ENCODE peak calls at places on chromosome 10, in four cellular contexts. X, I, B and G are unnamed samples.

GRCh38 chr10:90136731-90137316 is 435.4 kb downstream of the KIF20B start:
- DNase-seq in X (peak; percentile 32), I (no peak), B (no peak), G (no peak)

GRCh38 chr10:103855424-103855823 is at the start of gene SH3PXD2A:
- DNase-seq in X (peak; percentile 46), I (peak; percentile 73), B (peak; percentile 19), G (no peak)

GRCh38 chr10:127921075-127921750 is 14.3 kb downstream of the PTPRE start:
- DNase-seq in X (no peak), I (peak; percentile 21), B (no peak), G (peak; percentile 75)

GRCh38 chr10:52632591-52632990 is 140.0 kb downstream of the MBL2 start:
- DNase-seq in X (no peak), I (no peak), B (no peak), G (no peak)

GRCh38 chr10:45464958-45465567 is 91.0 kb downstream of the ALOX5 start:
- DNase-seq in X (peak; percentile 47), I (no peak), B (peak; percentile 43), G (peak; percentile 91)

GRCh38 chr10:45368181-45368580 is 5.8 kb upstream of the ALOX5 start:
- DNase-seq in X (no peak), I (no peak), B (no peak), G (no peak)

GRCh38 chr10:110006358-110007170 is 1.2 kb upstream of the ADD3 start:
- DNase-seq in X (peak; percentile 82), I (peak; percentile 84), B (peak; percentile 21), G (peak; percentile 82)

GRCh38 chr10:122163182-122164027 is 107.7 kb upstream of the BTBD16 start:
- DNase-seq in X (peak; percentile 55), I (no peak), B (no peak), G (no peak)

GRCh38 chr10:86376852-86377796 is 10.5 kb upstream of the GRID1 start:
- DNase-seq in X (peak; percentile 34), I (peak; percentile 82), B (peak; percentile 45), G (peak; percentile 96)

GRCh38 chr10:124532106-124532641 is 70.6 kb downstream of the LHPP start:
- DNase-seq in X (no peak), I (no peak), B (peak; percentile 39), G (no peak)

GRCh38 chr10:115939101-115939815 is 333.7 kb downstream of the GFRA1 start:
- DNase-seq in X (no peak), I (no peak), B (no peak), G (no peak)

DNA sequence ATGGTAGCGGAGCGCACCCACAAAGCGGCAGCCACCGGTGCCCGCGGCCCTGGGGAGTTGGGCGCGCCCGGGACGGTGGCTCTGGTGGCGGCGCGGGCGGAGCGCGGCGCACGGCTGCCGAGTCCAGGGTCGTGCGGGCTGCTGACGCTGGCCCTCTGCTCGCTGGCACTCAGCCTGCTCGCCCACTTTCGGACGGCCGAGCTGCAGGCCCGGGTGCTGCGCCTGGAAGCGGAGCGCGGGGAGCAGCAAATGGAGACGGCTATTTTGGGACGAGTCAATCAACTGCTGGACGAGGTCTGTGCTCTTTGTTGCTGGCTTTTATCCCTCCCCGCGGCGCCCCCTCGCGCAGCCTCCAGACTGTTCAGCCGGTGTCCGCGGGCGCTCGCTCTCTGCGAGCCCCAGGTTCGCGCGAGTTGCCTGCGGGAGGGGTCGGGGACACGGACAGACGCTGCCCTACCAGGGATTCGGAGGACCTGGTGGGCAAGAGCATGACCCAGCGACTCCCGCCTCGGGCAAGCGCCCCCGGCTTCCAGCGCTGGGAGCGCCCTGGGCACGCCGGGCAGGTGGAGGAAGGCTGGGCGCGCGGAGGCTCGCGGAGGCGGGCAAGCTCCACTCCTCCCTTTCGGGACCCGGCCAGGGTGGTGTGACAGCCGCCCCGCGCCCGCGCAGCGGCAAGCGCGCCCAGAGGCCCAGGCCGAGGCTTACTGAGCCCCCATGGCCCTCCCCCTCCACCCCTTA is 887 bp downstream of the COL13A1 start:
- DNase-seq in X (peak; percentile 69), I (no peak), B (no peak), G (no peak)
- TF ChIP-seq CTCF in X (peak; percentile 9), I (no peak), B (no peak), G (peak; percentile 42)

DNA sequence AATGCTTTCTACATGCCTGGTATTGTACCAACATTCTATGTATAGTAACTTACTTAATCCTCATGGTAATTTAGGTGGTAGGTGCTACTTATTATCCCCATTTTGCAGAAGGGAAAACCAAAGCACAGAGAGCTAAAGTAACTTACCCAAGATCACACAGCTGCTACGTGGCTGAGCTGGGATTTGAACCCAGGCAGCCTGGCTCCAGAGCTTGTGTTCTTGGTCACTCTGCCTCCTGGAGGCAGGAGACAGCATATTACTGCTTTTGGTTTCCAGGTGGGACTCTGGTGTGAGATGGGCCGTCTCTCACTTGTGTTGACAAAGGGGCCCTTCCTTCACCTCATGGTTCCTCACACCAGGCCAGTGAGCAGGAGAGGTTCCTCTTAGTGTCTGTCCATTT is 79.8 kb upstream of the PPIF start:
- DNase-seq in X (no peak), I (no peak), B (no peak), G (no peak)
- TF ChIP-seq CTCF in X (no peak), I (no peak), B (no peak), G (peak; percentile 13)

GRCh38 chr10:133039823-133040704 is 47.7 kb upstream of the ADGRA1 start:
- DNase-seq in X (no peak), I (no peak), B (no peak), G (no peak)
- TF ChIP-seq CTCF in X (no peak), I (no peak), B (no peak), G (no peak)

GRCh38 chr10:78492424-78492823 is 458.8 kb downstream of the RPS24 start:
- DNase-seq in X (no peak), I (no peak), B (no peak), G (no peak)
- TF ChIP-seq CTCF in X (no peak), I (no peak), B (no peak), G (no peak)